ENCODE peak calls at places on chromosomes 4 and X, in seven cellular contexts. C is uterus, F is NCI-H1694 treated with DMSO at 0.1 percent for 48 hours, L is NCI-H345, R is ovary, Y is T follicular helper cell, E is hypothalamus. D is an unnamed sample.

GRCh38 chr4:73742776-73743175 is 2.4 kb downstream of the CXCL8 start:
- DNase-seq in C (no peak), F (no peak), L (no peak), R (no peak), Y (no peak), E (no peak), D (no peak)

GRCh38 chr4:6582889-6583504 is 8.0 kb downstream of the MAN2B2 start:
- DNase-seq in C (no peak), F (no peak), L (no peak), R (no peak), Y (no peak), E (no peak), D (no peak)

GRCh38 chr4:133275246-133275645 is 126.2 kb downstream of the PCDH10 start:
- DNase-seq in C (no peak), F (no peak), L (no peak), R (no peak), Y (no peak), E (no peak), D (no peak)

GRCh38 chrX:154513662-154514204 is 2.3 kb downstream of the FAM3A start:
- DNase-seq in C (no peak), F (no peak), L (no peak), R (no peak), Y (no peak), E (no peak), D (no peak)

GRCh38 chrX:118216488-118216887 is 99.9 kb upstream of the KLHL13 start:
- DNase-seq in C (no peak), F (no peak), L (peak), R (no peak), Y (no peak), E (no peak), D (no peak)

GRCh38 chr4:40202474-40202873 is 5.6 kb downstream of the RHOH start:
- DNase-seq in C (no peak), F (no peak), L (no peak), R (no peak), Y (no peak), E (no peak), D (no peak)

GRCh38 chr4:70778888-70779422 is 57.2 kb downstream of the RUFY3 start:
- DNase-seq in C (peak), F (no peak), L (no peak), R (no peak), Y (no peak), E (no peak), D (no peak)

GRCh38 chr4:124686279-124686678 is 26.3 kb downstream of the ANKRD50 start:
- DNase-seq in C (no peak), F (no peak), L (no peak), R (no peak), Y (no peak), E (no peak), D (no peak)

GRCh38 chr4:124713213-124713592 is 671 bp upstream of the ANKRD50 start:
- DNase-seq in C (peak), F (peak), L (peak), R (peak), Y (no peak), E (peak), D (peak)

GRCh38 chr4:89838005-89838404 is 1.0 kb upstream of the SNCA start:
- DNase-seq in C (no peak), F (peak), L (peak), R (no peak), Y (no peak), E (no peak), D (peak)

GRCh38 chr4:169314906-169315305 is 44.1 kb upstream of the SH3RF1 start:
- DNase-seq in C (peak), F (peak), L (peak), R (peak), Y (no peak), E (peak), D (no peak)

GRCh38 chr4:123603165-123603564 is 206.6 kb downstream of the SPRY1 start:
- DNase-seq in C (no peak), F (no peak), L (no peak), R (no peak), Y (no peak), E (no peak), D (no peak)

GRCh38 chr4:89357346-89357745 is 49.7 kb upstream of the GPRIN3 start:
- DNase-seq in C (no peak), F (no peak), L (no peak), R (no peak), Y (no peak), E (no peak), D (no peak)

GRCh38 chr4:38980903-38981676 is 51.1 kb downstream of the TMEM156 start:
- DNase-seq in C (no peak), F (no peak), L (no peak), R (no peak), Y (no peak), E (no peak), D (no peak)

GRCh38 chr4:143358923-143359694 is 22.4 kb downstream of the GAB1 start:
- DNase-seq in C (no peak), F (no peak), L (no peak), R (no peak), Y (no peak), E (no peak), D (no peak)

GRCh38 chr4:8198906-8199593 is at the start of gene SH3TC1:
- DNase-seq in C (peak), F (no peak), L (no peak), R (peak), Y (no peak), E (peak), D (peak)

GRCh38 chr4:70313736-70314135 is 21.0 kb upstream of the CABS1 start:
- DNase-seq in C (no peak), F (no peak), L (no peak), R (no peak), Y (no peak), E (no peak), D (no peak)

GRCh38 chrX:39222361-39223113 is 421.3 kb downstream of the MID1IP1 start:
- DNase-seq in C (no peak), F (no peak), L (no peak), R (no peak), Y (no peak), E (no peak), D (no peak)